ENCODE peak calls at places on chromosomes 16 and 17, in four cellular contexts. U, R, T and Q are unnamed samples.

GRCh38 chr17:81576621-81577277 is 24.6 kb upstream of the FAAP100 start:
- DNase-seq in R (no peak), U (no peak), T (no peak), Q (no peak)

GRCh38 chr17:6366144-6366755 is 68.7 kb downstream of the AIPL1 start:
- DNase-seq in U (peak; percentile 77), R (peak; percentile 57), T (no peak), Q (no peak)

GRCh38 chr16:73337371-73337770 is 289.4 kb upstream of the ZFHX3 start:
- DNase-seq in U (no peak), T (no peak), R (no peak), Q (no peak)

GRCh38 chr17:48077555-48077954 is 23.7 kb downstream of the CBX1 start:
- DNase-seq in R (no peak), U (no peak), T (no peak), Q (no peak)

GRCh38 chr17:22435231-22435974 is 743.1 kb downstream of the KCNJ18 start:
- DNase-seq in U (no peak), R (no peak), T (no peak), Q (no peak)

GRCh38 chr17:38898812-38899348 is 26.5 kb upstream of the LASP1NB start:
- DNase-seq in R (no peak), U (no peak), T (no peak), Q (no peak)

GRCh38 chr17:27494192-27495091 is 38.2 kb downstream of the KSR1 start:
- DNase-seq in R (no peak), T (peak; percentile 35), U (peak; percentile 84), Q (peak; percentile 73)

GRCh38 chr17:43832976-43833829 is at the start of gene MPP3:
- DNase-seq in T (peak; percentile 20), R (no peak), U (peak; percentile 85), Q (peak; percentile 64)

GRCh38 chr17:59347975-59348391 is 16.5 kb downstream of the YPEL2 start:
- DNase-seq in U (peak; percentile 75), R (no peak), T (no peak), Q (no peak)

GRCh38 chr16:11596572-11597226 is 10.0 kb upstream of the LITAF start:
- DNase-seq in T (no peak), U (no peak), R (no peak), Q (no peak)

GRCh38 chr17:70767102-70767701 is 597.9 kb downstream of the KCNJ2 start:
- DNase-seq in R (no peak), U (no peak), T (no peak), Q (peak; percentile 47)

GRCh38 chr16:56311208-56312027 is 113.9 kb downstream of the AMFR start:
- DNase-seq in R (no peak), U (peak; percentile 67), T (no peak), Q (no peak)